ENCODE peak calls at places on chromosomes 2 and 18, in seven cellular contexts. K is WERI-Rb-1, F is HFF-Myc, Y is A549, I is OCI-LY7, J is cardiac muscle cell, A is brain microvascular endothelial cell. H is an unnamed sample.
A peak's percentile ranks its signal among the peaks of the same experiment; 100 is the strongest.

GRCh38 chr2:121207494-121207893 is 77.5 kb downstream of the TFCP2L1 start:
- DNase-seq in A (no peak), Y (no peak), K (no peak), F (no peak), J (no peak), I (no peak), H (no peak)

GRCh38 chr2:231123362-231123898 is 1.4 kb downstream of the HTR2B start:
- DNase-seq in J (peak; percentile 58), A (peak; percentile 39), F (no peak), K (no peak), Y (no peak), I (no peak), H (no peak)

GRCh38 chr18:27656167-27656778 is 471.2 kb upstream of the CHST9 start:
- DNase-seq in I (no peak), A (peak; percentile 29), F (no peak), K (no peak), J (no peak), Y (peak; percentile 0), H (no peak)

GRCh38 chr18:29176681-29177080 is 999.8 kb upstream of the CDH2 start:
- DNase-seq in A (no peak), Y (no peak), J (peak; percentile 27), I (no peak), F (no peak), K (no peak), H (no peak)

GRCh38 chr2:156077041-156077735 is 255.3 kb downstream of the NR4A2 start:
- DNase-seq in I (no peak), A (no peak), Y (no peak), K (no peak), F (no peak), J (no peak), H (no peak)

GRCh38 chr18:62610509-62611394 is 87.9 kb downstream of the ZCCHC2 start:
- DNase-seq in A (no peak), K (peak; percentile 78), Y (no peak), I (no peak), F (no peak), J (peak; percentile 8), H (no peak)

GRCh38 chr18:43001821-43002220 is 113.7 kb downstream of the RIT2 start:
- DNase-seq in Y (no peak), A (no peak), F (no peak), J (peak; percentile 11), K (no peak), I (no peak), H (no peak)

GRCh38 chr2:102061962-102062795 is 70.4 kb downstream of the IL1R2 start:
- DNase-seq in Y (no peak), J (peak; percentile 88), A (peak; percentile 64), F (no peak), I (no peak), K (no peak), H (no peak)

GRCh38 chr2:219689676-219690628 is 62.5 kb downstream of the SLC4A3 start:
- DNase-seq in I (peak; percentile 66), Y (peak; percentile 58), K (peak; percentile 51), F (no peak), J (peak; percentile 85), A (peak; percentile 76), H (no peak)

GRCh38 chr2:218754781-218755180 is 27.2 kb upstream of the CYP27A1 start:
- DNase-seq in K (no peak), I (no peak), J (no peak), Y (no peak), F (no peak), A (no peak), H (no peak)

GRCh38 chr18:44941519-44941918 is 260.8 kb downstream of the SETBP1 start:
- DNase-seq in J (no peak), F (no peak), I (no peak), K (no peak), A (no peak), Y (no peak), H (no peak)
- TF ChIP-seq CTCF in J (no peak), F (no peak), I (no peak), K (no peak), A (no peak), Y (no peak), H (no peak)

GRCh38 chr2:11748018-11748860 is 1.8 kb downstream of the LPIN1 start:
- DNase-seq in I (peak; percentile 43), J (no peak), A (no peak), K (no peak), Y (no peak), F (no peak), H (no peak)
- H3K4me3 ChIP-seq in I (peak overlapping the region; percentile 80), J (peak overlapping the region; percentile 60), A (peak overlapping the region; percentile 85), K (no peak overlapping the region), Y (no peak overlapping the region), F (peak overlapping the region; percentile 74), H (peak overlapping the region; percentile 82)

DNA sequence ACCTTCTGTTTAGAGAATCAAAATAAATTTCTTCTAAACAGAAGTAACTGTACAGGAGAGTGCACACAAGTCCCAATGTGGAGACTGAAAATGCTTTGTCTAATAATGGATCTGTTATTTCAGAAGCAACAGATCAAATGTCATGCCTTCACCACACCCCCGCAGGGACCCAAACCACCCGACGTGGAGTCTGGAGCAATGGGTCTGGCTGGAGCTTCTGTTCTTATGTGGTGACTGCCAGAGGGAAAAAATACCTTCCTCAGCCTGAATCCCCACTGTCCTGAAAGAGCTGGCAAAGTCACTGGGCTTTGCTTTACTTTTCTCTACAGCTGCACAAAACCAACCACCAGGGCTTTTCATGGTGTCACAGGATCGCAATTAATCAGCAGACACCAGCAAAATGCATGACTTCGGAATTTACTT is 119.0 kb upstream of the ZFP36L2 start:
- DNase-seq in J (no peak), F (no peak), I (no peak), Y (no peak), A (no peak), K (no peak), H (no peak)
- TF ChIP-seq CTCF in J (no peak), F (no peak), I (no peak), Y (no peak), A (peak; percentile 31), K (no peak), H (no peak)

GRCh38 chr18:13180614-13181375 is 37.8 kb upstream of the LDLRAD4 start:
- DNase-seq in K (no peak), A (no peak), Y (no peak), I (no peak), F (no peak), J (no peak), H (no peak)

GRCh38 chr18:13181765-13182164 is 36.8 kb upstream of the LDLRAD4 start:
- DNase-seq in I (no peak), F (no peak), J (no peak), Y (no peak), A (no peak), K (no peak), H (no peak)

GRCh38 chr18:13178197-13178596 is 40.4 kb upstream of the LDLRAD4 start:
- DNase-seq in J (no peak), I (no peak), F (no peak), Y (no peak), K (no peak), A (no peak), H (no peak)

GRCh38 chr18:13178976-13179375 is 39.6 kb upstream of the LDLRAD4 start:
- DNase-seq in F (peak; percentile 4), K (no peak), Y (no peak), A (no peak), I (no peak), J (peak; percentile 33), H (no peak)

DNA sequence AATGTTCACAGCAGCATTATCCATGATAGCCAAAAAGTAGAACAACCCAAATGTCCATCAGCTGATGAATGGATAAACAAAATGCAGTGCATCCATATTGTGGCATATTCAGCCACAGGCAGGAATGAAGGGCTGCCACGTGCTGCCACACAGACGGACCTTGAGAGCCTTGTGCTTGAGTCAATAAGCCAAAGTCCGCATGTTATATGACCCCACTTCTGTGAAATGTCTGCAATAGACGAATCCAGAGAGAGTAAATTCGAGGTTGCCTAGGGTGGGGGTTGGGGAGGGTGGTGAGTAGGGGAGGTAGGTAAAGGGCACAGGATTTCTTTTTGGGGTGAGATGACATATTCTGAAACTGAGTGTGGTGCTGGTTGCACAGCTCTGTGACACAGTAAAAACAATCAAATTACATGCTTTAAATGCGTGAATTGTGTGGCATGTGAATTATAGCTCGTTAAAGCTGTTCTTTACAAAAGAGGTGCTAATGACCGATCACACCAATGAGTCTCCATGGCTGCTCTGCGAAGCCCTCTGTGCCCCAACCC is 38.9 kb upstream of the LDLRAD4 start:
- DNase-seq in J (no peak), Y (no peak), I (no peak), F (no peak), K (no peak), A (no peak), H (no peak)
- H3K4me3 ChIP-seq in J (no peak overlapping the region), Y (no peak overlapping the region), I (no peak overlapping the region), F (no peak overlapping the region), K (no peak overlapping the region), A (no peak overlapping the region), H (no peak overlapping the region)

DNA sequence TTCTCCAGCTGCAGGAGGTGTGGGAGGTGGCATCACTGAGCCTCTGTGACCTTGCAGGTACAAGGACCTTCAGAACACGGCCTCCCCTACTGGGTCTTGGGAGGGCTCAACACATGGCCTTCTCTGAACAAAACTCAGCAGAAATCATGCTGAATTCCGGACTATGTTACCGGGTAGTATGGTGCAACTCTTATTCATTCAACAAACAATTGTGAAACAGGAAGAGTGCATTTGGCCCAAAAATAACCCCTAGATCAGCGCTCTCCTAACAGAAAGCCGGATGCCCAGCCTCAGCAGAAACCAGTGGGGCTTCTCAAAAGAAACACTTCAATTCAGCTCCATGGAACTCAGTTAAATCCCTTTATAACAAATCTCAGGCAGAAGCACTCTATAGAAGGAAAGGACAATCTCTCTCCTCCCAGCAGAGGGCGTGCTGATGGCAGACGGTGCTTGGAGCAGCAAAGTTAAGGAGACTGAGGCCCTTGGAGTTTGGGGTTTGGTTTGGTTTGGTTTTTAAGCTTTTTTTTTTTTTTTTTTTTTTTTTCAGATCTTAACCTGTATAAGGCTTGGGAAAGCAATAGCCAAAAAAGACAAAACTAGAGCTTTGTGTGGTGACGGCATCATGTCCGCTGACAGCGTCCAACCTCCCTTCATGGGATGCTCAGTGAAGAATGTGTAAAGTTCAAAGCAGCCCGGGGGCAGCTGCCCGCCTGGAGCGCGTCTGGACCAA is 104.2 kb upstream of the SALL3 start:
- DNase-seq in F (no peak), K (peak; percentile 68), Y (peak; percentile 36), A (no peak), I (peak; percentile 21), J (peak; percentile 40), H (no peak)
- TF ChIP-seq CTCF in F (no peak), K (peak; percentile 86), Y (peak; percentile 33), A (peak; percentile 32), I (peak; percentile 70), J (peak; percentile 52), H (no peak)

DNA sequence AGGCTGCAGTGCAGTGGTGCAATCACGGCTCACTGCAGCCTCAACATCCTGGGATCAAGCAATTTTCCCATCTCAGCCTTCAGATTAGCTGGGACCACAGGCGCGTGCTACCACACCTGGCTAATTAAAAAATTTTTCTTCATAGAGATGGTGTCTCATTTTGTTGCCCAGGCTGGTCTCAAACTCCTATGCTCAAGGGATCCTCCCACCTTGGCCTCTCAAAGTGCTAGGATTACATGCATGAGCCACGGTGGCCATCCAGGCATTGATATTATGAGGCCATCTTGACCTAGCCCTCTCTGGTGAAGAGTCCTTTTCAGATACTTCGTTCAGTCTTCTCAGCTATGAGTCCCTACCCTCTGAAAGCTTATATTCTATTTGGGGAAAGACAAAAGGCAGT is 1.1 kb upstream of the CASP8 start:
- DNase-seq in F (no peak), A (no peak), J (peak; percentile 7), K (no peak), I (no peak), Y (no peak), H (no peak)
- H3K4me3 ChIP-seq in F (peak overlapping the region; percentile 66), A (peak overlapping the region; percentile 28), J (no peak overlapping the region), K (no peak overlapping the region), I (peak overlapping the region; percentile 69), Y (peak overlapping the region; percentile 59), H (peak overlapping the region; percentile 12)